ENCODE peak calls at places on chromosomes 13 and 19, in seven cellular contexts. Y is nephron progenitor cell, L is breast epithelium, D is hepatic stellate cell, A is PC-9, U is memory B cell, M is adrenal gland. I is an unnamed sample.

GRCh38 chr19:5345895-5346386 is 5.3 kb upstream of the PTPRS start:
- DNase-seq in Y (no peak), L (no peak), D (peak), A (peak), U (no peak), M (no peak), I (no peak)

GRCh38 chr13:112059457-112060317 is 7.3 kb upstream of the SOX1 start:
- DNase-seq in Y (no peak), L (no peak), D (no peak), A (no peak), U (no peak), M (no peak), I (no peak)

GRCh38 chr19:11964858-11965645 is at the start of gene ZNF763:
- DNase-seq in Y (peak), L (peak), D (peak), A (no peak), U (peak), M (peak), I (peak)

GRCh38 chr13:42720116-42720857 is 61.1 kb upstream of the FAM216B start:
- DNase-seq in Y (no peak), L (no peak), D (no peak), A (peak), U (no peak), M (peak), I (no peak)

GRCh38 chr13:47934371-47934770 is 66.7 kb downstream of the SUCLA2 start:
- DNase-seq in Y (no peak), L (no peak), D (no peak), A (no peak), U (no peak), M (no peak), I (no peak)

GRCh38 chr19:19459707-19460251 is 54.3 kb downstream of the GATAD2A start:
- DNase-seq in Y (no peak), L (no peak), D (peak), A (no peak), U (no peak), M (peak), I (peak)

GRCh38 chr13:21465710-21466160 is 6.6 kb upstream of the ZDHHC20 start:
- DNase-seq in Y (no peak), L (no peak), D (no peak), A (peak), U (no peak), M (no peak), I (no peak)

GRCh38 chr19:13843104-13843921 is 33.6 kb upstream of the NANOS3 start:
- DNase-seq in Y (peak), L (peak), D (no peak), A (peak), U (peak), M (no peak), I (no peak)

GRCh38 chr19:53019684-53020083 is 6.0 kb downstream of the ERVV-1 start:
- DNase-seq in Y (no peak), L (no peak), D (no peak), A (no peak), U (no peak), M (no peak), I (peak)

GRCh38 chr19:4707956-4708650 is 15.5 kb downstream of the DPP9 start:
- DNase-seq in Y (no peak), L (no peak), D (no peak), A (no peak), U (no peak), M (no peak), I (no peak)

GRCh38 chr13:83634601-83635000 is 247.7 kb downstream of the SLITRK1 start:
- DNase-seq in Y (no peak), L (no peak), D (no peak), A (no peak), U (no peak), M (no peak), I (no peak)

GRCh38 chr19:49801966-49802661 is 11.0 kb downstream of the FUZ start:
- DNase-seq in Y (peak), L (peak), D (peak), A (no peak), U (no peak), M (peak), I (no peak)

GRCh38 chr19:12668937-12669271 is 2.3 kb downstream of the WDR83 start:
- DNase-seq in Y (peak), L (peak), D (peak), A (peak), U (peak), M (peak), I (peak)

GRCh38 chr13:59483441-59484116 is 680.1 kb downstream of the DIAPH3 start:
- DNase-seq in Y (no peak), L (no peak), D (no peak), A (no peak), U (no peak), M (peak), I (no peak)

GRCh38 chr19:49422407-49423277 is 599 bp downstream of the PTH2 start:
- DNase-seq in Y (peak), L (no peak), D (no peak), A (no peak), U (peak), M (no peak), I (peak)

GRCh38 chr13:101085551-101085950 is 330.8 kb downstream of the NALCN start:
- DNase-seq in Y (no peak), L (no peak), D (no peak), A (no peak), U (no peak), M (no peak), I (no peak)

GRCh38 chr13:59444210-59444857 is 719.4 kb downstream of the DIAPH3 start:
- DNase-seq in Y (no peak), L (no peak), D (no peak), A (no peak), U (no peak), M (no peak), I (no peak)

GRCh38 chr13:109785141-109785891 is 1.1 kb downstream of the IRS2 start:
- DNase-seq in Y (peak), L (no peak), D (peak), A (peak), U (peak), M (peak), I (no peak)

GRCh38 chr13:83151308-83151660 is 731.0 kb downstream of the SLITRK1 start:
- DNase-seq in Y (no peak), L (no peak), D (no peak), A (no peak), U (no peak), M (no peak), I (no peak)

GRCh38 chr19:40147338-40147692 is 43.9 kb upstream of the MAP3K10 start:
- DNase-seq in Y (no peak), L (no peak), D (no peak), A (no peak), U (no peak), M (no peak), I (no peak)